ENCODE peak calls at places on chromosomes 3 and 15, in eight cellular contexts. X is left lung, D is transverse colon, K is AG04450, F is testis, T is GM23248, A is uterus, U is ovary. S is an unnamed sample.

GRCh38 chr15:39966521-39966920 is 32.6 kb downstream of the EIF2AK4 start:
- DNase-seq in X (no peak), D (no peak), K (no peak), F (no peak), T (no peak), A (no peak), U (no peak), S (no peak)

GRCh38 chr15:60582370-60583036 is 103.6 kb upstream of the ICE2 start:
- DNase-seq in X (no peak), D (no peak), K (no peak), F (no peak), T (no peak), A (no peak), U (no peak), S (no peak)

GRCh38 chr15:38367476-38367875 is 86.5 kb upstream of the FAM98B start:
- DNase-seq in X (no peak), D (no peak), K (no peak), F (no peak), T (peak), A (no peak), U (no peak), S (no peak)

GRCh38 chr3:78895528-78895927 is 872.3 kb downstream of the ROBO1 start:
- DNase-seq in X (no peak), D (no peak), K (no peak), F (no peak), T (peak), A (no peak), U (no peak), S (no peak)

GRCh38 chr3:14452676-14453367 is 50.4 kb downstream of the SLC6A6 start:
- DNase-seq in X (peak), D (peak), K (peak), F (peak), T (peak), A (peak), U (peak), S (peak)

GRCh38 chr15:41648770-41649169 is 11.4 kb upstream of the MGA start:
- DNase-seq in X (no peak), D (no peak), K (no peak), F (no peak), T (peak), A (no peak), U (no peak), S (no peak)

GRCh38 chr3:34012102-34012461 is 213.7 kb downstream of the PDCD6IP start:
- DNase-seq in X (no peak), D (no peak), K (peak), F (no peak), T (peak), A (no peak), U (no peak), S (peak)

GRCh38 chr15:100572362-100572983 is 29.5 kb downstream of the LINS1 start:
- DNase-seq in X (no peak), D (no peak), K (no peak), F (no peak), T (peak), A (no peak), U (no peak), S (no peak)

GRCh38 chr3:185070491-185071335 is 82.1 kb downstream of the C3orf70 start:
- DNase-seq in X (no peak), D (peak), K (no peak), F (peak), T (peak), A (no peak), U (no peak), S (no peak)

GRCh38 chr3:64166584-64167155 is 58.6 kb downstream of the PRICKLE2 start:
- DNase-seq in X (no peak), D (no peak), K (no peak), F (peak), T (peak), A (no peak), U (no peak), S (no peak)

GRCh38 chr3:11548721-11549131 is 95.0 kb downstream of the VGLL4 start:
- DNase-seq in X (no peak), D (peak), K (no peak), F (no peak), T (peak), A (peak), U (no peak), S (peak)

GRCh38 chr3:139935866-139936817 is 1.2 kb downstream of the CLSTN2 start:
- DNase-seq in X (peak), D (no peak), K (no peak), F (peak), T (peak), A (peak), U (peak), S (peak)

GRCh38 chr3:58591496-58592133 is 14.4 kb upstream of the FAM107A start:
- DNase-seq in X (no peak), D (no peak), K (no peak), F (no peak), T (peak), A (no peak), U (no peak), S (no peak)

GRCh38 chr15:100216177-100216576 is 125.6 kb downstream of the ADAMTS17 start:
- DNase-seq in X (no peak), D (no peak), K (no peak), F (no peak), T (no peak), A (peak), U (peak), S (peak)

GRCh38 chr15:38810686-38811085 is 246.1 kb upstream of the RASGRP1 start:
- DNase-seq in X (no peak), D (no peak), K (no peak), F (no peak), T (no peak), A (no peak), U (no peak), S (no peak)

GRCh38 chr15:85016275-85016674 is 34.6 kb downstream of the PDE8A start:
- DNase-seq in X (no peak), D (no peak), K (no peak), F (no peak), T (no peak), A (no peak), U (no peak), S (no peak)

GRCh38 chr3:55191911-55192787 is 264.3 kb upstream of the LRTM1 start:
- DNase-seq in X (no peak), D (no peak), K (peak), F (no peak), T (peak), A (no peak), U (no peak), S (no peak)

DNA sequence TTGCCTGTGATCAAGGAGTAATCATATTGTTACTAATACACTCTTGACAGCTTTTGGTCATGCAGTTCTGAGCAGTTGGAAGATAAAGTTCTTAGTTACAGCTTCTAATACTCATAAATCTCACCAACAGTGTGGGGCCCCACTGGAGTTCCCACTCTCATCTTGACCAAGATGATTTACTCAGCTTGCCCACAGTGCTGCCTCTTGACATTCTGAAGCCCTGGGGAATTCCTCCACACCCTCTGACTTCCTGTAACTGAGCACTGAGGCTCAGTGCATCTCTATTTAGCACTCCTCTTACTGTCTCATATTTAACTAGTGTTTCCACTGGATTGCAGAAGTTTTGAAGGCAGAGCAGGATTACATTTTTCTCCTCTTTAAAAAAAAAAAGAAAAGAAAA is 1.9 kb upstream of the ARL6IP5 start:
- DNase-seq in X (no peak), D (peak), K (no peak), F (peak), T (peak), A (no peak), U (no peak), S (no peak)
- H3K27ac ChIP-seq in X (peak), D (peak), K (peak), F (peak), T (peak), A (no peak), U (no peak), S (no peak)

DNA sequence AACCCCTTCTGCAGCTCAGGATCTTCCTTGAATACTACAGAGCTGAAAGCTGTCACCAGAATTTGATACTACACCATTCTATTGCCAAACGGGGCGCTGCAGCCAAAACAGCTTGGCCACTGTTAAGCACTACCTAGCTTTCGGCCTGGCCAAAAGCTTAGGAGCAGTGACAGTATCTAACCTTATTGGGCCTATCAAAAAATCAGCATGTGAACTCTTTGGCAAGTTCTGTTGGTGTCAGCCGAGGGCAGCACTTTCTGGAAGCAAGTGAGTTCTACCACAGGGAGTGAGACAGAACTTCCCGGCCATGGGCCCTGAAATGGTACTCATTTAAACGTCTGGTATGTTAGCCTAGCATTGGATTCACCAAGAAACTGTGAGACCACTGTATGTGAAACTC is 16.1 kb upstream of the GYG1 start:
- DNase-seq in X (no peak), D (no peak), K (no peak), F (no peak), T (no peak), A (peak), U (peak), S (no peak)
- H3K4me3 ChIP-seq in X (no peak), D (no peak), K (peak), F (no peak), T (no peak), A (no peak), U (no peak), S (no peak)

DNA sequence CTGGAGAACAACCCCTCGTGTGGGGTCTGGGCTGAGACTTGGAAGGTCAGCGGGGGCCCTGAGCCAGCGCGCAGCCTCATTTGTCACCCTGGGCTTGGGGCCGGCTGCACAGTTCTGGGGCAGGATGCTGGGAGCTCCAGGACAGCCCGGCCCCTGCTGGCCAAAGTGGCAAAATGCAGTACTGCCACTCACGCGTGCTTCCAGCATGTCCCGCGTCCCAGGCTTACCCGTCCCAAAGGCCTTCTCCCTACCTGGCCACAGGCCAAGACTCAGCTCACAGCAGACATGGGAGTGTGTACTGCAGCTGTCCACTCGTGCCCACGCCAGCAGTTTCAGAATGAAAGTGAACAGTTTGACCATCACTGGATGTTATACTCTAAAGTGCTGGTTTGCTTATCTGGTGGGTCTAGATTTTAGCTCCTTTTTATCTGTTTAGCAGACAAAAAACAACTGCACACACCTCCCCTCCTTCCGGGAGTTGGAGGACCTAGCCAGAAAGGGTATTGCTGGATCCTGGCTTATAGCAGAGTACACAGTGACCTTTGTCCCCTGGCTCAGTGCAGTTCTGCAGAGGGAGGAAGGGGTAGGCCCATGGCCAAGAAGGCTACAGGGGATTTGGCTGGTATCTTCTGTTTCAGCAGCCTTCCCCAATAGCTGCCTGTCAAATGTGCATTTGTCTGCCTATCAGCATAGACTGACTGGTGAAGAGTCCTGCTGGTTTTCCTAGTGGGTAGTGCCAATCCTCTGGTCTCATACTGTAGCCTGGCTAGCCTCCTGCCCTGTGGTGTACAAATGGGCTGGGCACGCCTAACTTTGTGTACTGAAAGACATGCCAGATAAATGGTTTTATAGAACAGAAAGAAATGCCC is 23.2 kb upstream of the IP6K2 start:
- DNase-seq in X (peak), D (peak), K (no peak), F (peak), T (peak), A (peak), U (peak), S (peak)
- H3K27ac ChIP-seq in X (peak), D (peak), K (peak), F (peak), T (no peak), A (peak), U (peak), S (peak)

DNA sequence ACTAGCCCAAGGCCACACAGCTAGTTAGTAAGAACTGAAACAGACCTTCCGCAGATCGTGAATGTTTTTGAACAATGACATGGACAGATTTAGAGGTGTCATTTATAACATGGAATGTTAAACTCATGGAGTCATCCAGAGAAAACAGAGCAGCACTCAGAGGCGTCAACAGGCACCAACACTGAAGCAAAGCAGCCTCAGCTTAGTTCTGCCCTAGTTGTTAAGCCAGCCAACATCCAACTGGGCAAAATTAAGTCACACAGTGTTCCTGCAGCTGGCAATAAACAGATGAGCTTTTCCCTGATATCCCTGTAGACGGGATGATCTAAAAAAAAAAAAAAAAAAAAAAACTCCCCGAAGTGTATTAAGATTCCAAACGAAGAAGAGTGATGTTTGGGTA is 13.6 kb downstream of the DCLK3 start:
- DNase-seq in X (no peak), D (no peak), K (no peak), F (no peak), T (no peak), A (no peak), U (no peak), S (no peak)
- H3K4me3 ChIP-seq in X (no peak), D (no peak), K (no peak), F (no peak), T (no peak), A (no peak), U (no peak), S (no peak)

GRCh38 chr3:81742581-81742980 is 18.9 kb downstream of the GBE1 start:
- DNase-seq in X (no peak), D (no peak), K (no peak), F (no peak), T (peak), A (no peak), U (no peak), S (no peak)
- H3K27ac ChIP-seq in X (peak), D (peak), K (peak), F (peak), T (peak), A (peak), U (peak), S (peak)

GRCh38 chr3:132595036-132595435 is 2.0 kb upstream of the ACKR4 start:
- DNase-seq in X (no peak), D (no peak), K (no peak), F (no peak), T (peak), A (no peak), U (no peak), S (no peak)

GRCh38 chr3:132596326-132596725 is 744 bp upstream of the ACKR4 start:
- DNase-seq in X (no peak), D (no peak), K (no peak), F (no peak), T (no peak), A (no peak), U (no peak), S (no peak)

GRCh38 chr3:132596816-132597433 is at the start of gene ACKR4:
- DNase-seq in X (no peak), D (no peak), K (no peak), F (no peak), T (peak), A (no peak), U (no peak), S (no peak)

GRCh38 chr3:132598181-132598580 is 1.1 kb downstream of the ACKR4 start:
- DNase-seq in X (no peak), D (no peak), K (no peak), F (no peak), T (peak), A (no peak), U (no peak), S (no peak)

GRCh38 chr3:132597660-132598059 is 590 bp downstream of the ACKR4 start:
- DNase-seq in X (no peak), D (no peak), K (no peak), F (no peak), T (no peak), A (no peak), U (no peak), S (no peak)
- H3K4me3 ChIP-seq in X (peak), D (no peak), K (no peak), F (no peak), T (peak), A (peak), U (peak), S (peak)

DNA sequence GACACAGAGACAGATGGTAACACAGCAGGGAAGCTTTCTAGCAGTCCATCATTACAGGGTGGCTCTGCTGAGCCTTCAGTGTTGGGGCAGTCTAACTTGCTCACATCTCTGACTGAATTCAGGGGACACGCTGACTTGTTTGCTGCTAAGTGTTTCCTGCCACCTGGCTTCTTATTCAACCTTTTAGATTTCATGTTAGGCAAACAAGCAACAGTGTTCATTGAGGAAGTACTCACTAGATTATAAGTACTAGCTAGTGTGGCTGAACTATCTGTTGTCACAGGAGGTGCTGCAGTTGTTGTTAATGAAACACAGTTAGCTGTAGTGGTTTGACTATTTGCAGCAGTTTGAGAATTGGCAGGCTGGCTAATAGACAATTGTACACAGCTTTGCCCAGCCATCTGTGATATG is 37.3 kb downstream of the USF3 start:
- DNase-seq in X (no peak), D (no peak), K (no peak), F (no peak), T (no peak), A (no peak), U (no peak), S (no peak)
- H3K27ac ChIP-seq in X (no peak), D (no peak), K (no peak), F (no peak), T (no peak), A (no peak), U (no peak), S (no peak)

GRCh38 chr3:134798681-134799311 is 3.7 kb downstream of the EPHB1 start:
- DNase-seq in X (no peak), D (no peak), K (no peak), F (no peak), T (no peak), A (no peak), U (no peak), S (peak)

GRCh38 chr3:134797816-134798451 is 2.9 kb downstream of the EPHB1 start:
- DNase-seq in X (no peak), D (no peak), K (no peak), F (no peak), T (no peak), A (no peak), U (no peak), S (no peak)

GRCh38 chr3:134795776-134796312 is 784 bp downstream of the EPHB1 start:
- DNase-seq in X (no peak), D (no peak), K (no peak), F (no peak), T (peak), A (no peak), U (no peak), S (no peak)

GRCh38 chr3:134796313-134797079 is 1.4 kb downstream of the EPHB1 start:
- DNase-seq in X (no peak), D (no peak), K (no peak), F (peak), T (peak), A (no peak), U (no peak), S (peak)

DNA sequence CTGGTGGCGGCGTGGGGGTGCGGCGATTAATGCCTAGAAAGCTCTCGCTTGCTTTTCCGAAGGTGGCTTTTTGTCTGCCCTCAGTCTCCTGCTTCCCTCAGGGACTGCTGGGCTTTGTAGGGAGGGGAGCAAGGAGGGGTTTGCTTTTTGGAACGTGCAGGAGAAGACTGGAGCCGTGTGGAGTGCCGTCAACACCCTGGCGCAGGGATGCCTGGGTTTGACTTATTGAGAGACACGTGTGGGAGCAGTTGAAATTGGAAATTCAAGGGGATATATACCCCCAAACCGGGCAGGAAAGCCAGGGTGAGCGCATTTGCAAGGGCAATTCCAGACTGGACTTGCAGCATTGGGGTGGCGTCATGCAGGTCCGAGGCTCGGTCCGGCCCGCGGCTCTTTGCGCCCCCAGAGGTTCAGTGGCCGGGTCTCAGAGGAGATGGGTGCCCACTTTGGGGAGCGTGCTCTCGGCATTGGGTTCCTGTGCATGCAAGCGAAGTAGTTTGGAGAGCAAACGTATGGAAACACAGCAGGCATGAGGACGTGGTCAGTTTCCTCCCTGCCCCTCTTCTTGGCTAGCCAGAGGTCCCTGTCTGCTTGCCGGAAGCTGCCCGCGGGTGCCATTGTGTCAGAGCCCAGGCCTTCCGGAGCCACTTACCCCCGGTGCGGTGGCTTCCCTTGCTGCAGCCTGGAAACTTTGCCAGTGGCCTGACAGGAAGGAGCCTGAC is 2.2 kb downstream of the EPHB1 start:
- DNase-seq in X (no peak), D (no peak), K (no peak), F (no peak), T (no peak), A (no peak), U (no peak), S (no peak)
- H3K4me3 ChIP-seq in X (no peak), D (peak), K (no peak), F (peak), T (peak), A (peak), U (peak), S (no peak)